ENCODE peak calls at places on chromosomes 16 and 17, in four cellular contexts. X is transverse colon, Y is endodermal cell, B is cardiac muscle cell. I is an unnamed sample.

GRCh38 chr17:65172511-65173136 is 35.5 kb downstream of the RGS9 start:
- DNase-seq in B (no peak), Y (no peak), X (no peak), I (no peak)

GRCh38 chr16:12971216-12971615 is 69.8 kb downstream of the SHISA9 start:
- DNase-seq in X (no peak), B (no peak), Y (peak; percentile 56), I (no peak)

GRCh38 chr17:10266477-10266876 is 68.1 kb upstream of the GAS7 start:
- DNase-seq in B (no peak), X (no peak), Y (no peak), I (no peak)

GRCh38 chr16:88769617-88770458 is 15.2 kb downstream of the PIEZO1 start:
- DNase-seq in B (no peak), Y (peak; percentile 97), X (peak; percentile 61), I (no peak)

GRCh38 chr17:79290726-79291125 is 216.1 kb downstream of the ENGASE start:
- DNase-seq in Y (no peak), X (no peak), B (no peak), I (no peak)

GRCh38 chr17:79549111-79549915 is 61.5 kb downstream of the RBFOX3 start:
- DNase-seq in Y (peak; percentile 79), B (no peak), X (no peak), I (no peak)

GRCh38 chr17:83057397-83057761 is 22.0 kb upstream of the METRNL start:
- DNase-seq in B (no peak), X (no peak), Y (peak; percentile 42), I (no peak)

GRCh38 chr16:66476328-66477027 is 49.4 kb downstream of the BEAN1 start:
- DNase-seq in B (peak; percentile 23), X (no peak), Y (peak; percentile 81), I (peak; percentile 54)

GRCh38 chr17:65593870-65594584 is 32.6 kb upstream of the AXIN2 start:
- DNase-seq in Y (peak; percentile 86), X (no peak), B (peak; percentile 37), I (no peak)

GRCh38 chr17:7074931-7075330 is 5.1 kb downstream of the CLEC10A start:
- DNase-seq in X (no peak), Y (no peak), B (no peak), I (no peak)

GRCh38 chr16:11916524-11917285 is 949 bp upstream of the GSPT1 start:
- DNase-seq in B (peak; percentile 12), X (peak; percentile 62), Y (peak; percentile 55), I (no peak)

GRCh38 chr16:51155901-51156810 is 5.1 kb upstream of the SALL1 start:
- DNase-seq in B (peak; percentile 45), X (no peak), Y (peak; percentile 73), I (no peak)

GRCh38 chr16:28549301-28549899 is 4.3 kb upstream of the SGF29 start:
- DNase-seq in Y (no peak), X (no peak), B (peak; percentile 68), I (no peak)

GRCh38 chr16:61042736-61043135 is 993.5 kb downstream of the CDH8 start:
- DNase-seq in B (no peak), Y (peak; percentile 76), X (no peak), I (no peak)

GRCh38 chr17:81905993-81906392 is 4.0 kb downstream of the NPB start:
- DNase-seq in B (no peak), Y (no peak), X (no peak), I (no peak)

GRCh38 chr17:29945281-29945680 is 3.8 kb downstream of the EFCAB5 start:
- DNase-seq in Y (no peak), X (no peak), B (no peak), I (no peak)

GRCh38 chr17:82531431-82531881 is 11.9 kb downstream of the FOXK2 start:
- DNase-seq in Y (no peak), B (peak; percentile 35), X (no peak), I (no peak)

GRCh38 chr17:2435181-2435741 is 34.4 kb upstream of the MNT start:
- DNase-seq in B (peak; percentile 44), Y (peak; percentile 85), X (no peak), I (no peak)

GRCh38 chr16:3819741-3820724 is 60.5 kb downstream of the CREBBP start:
- DNase-seq in X (peak; percentile 19), Y (no peak), B (peak; percentile 96), I (no peak)

GRCh38 chr16:71882505-71883192 is 1.3 kb downstream of the ZNF821 start:
- DNase-seq in X (peak; percentile 82), B (peak; percentile 79), Y (peak; percentile 86), I (no peak)

GRCh38 chr17:31411707-31412285 is 20.3 kb downstream of the RAB11FIP4 start:
- DNase-seq in Y (no peak), B (no peak), X (no peak), I (peak; percentile 57)

GRCh38 chr16:63714876-63715275 is 1407.0 kb downstream of the CDH11 start:
- DNase-seq in X (no peak), Y (peak; percentile 59), B (no peak), I (no peak)

GRCh38 chr16:67235816-67236547 is 9.1 kb downstream of the TMEM208 start:
- DNase-seq in X (no peak), B (no peak), Y (peak; percentile 33), I (no peak)

GRCh38 chr17:16977932-16978331 is 6.0 kb upstream of the TNFRSF13B start:
- DNase-seq in B (peak; percentile 29), X (no peak), Y (no peak), I (no peak)

GRCh38 chr16:31568577-31569359 is 41.1 kb downstream of the AHSP start:
- DNase-seq in B (peak; percentile 23), Y (peak; percentile 76), X (peak; percentile 15), I (no peak)

GRCh38 chr17:4721203-4722135 is 9.8 kb upstream of the MED11 start:
- DNase-seq in B (peak; percentile 62), Y (peak; percentile 38), X (peak; percentile 78), I (no peak)

GRCh38 chr16:72923757-72924156 is 124.2 kb downstream of the ZFHX3 start:
- DNase-seq in Y (no peak), X (no peak), B (no peak), I (no peak)

GRCh38 chr16:228151-228855 is 946 bp downstream of the LUC7L start:
- DNase-seq in X (no peak), Y (no peak), B (no peak), I (no peak)

GRCh38 chr16:84741351-84741791 is 41.6 kb downstream of the USP10 start:
- DNase-seq in B (peak; percentile 43), Y (no peak), X (no peak), I (no peak)

GRCh38 chr17:574061-574460 is 140.6 kb downstream of the VPS53 start:
- DNase-seq in Y (no peak), B (peak; percentile 81), X (no peak), I (no peak)

GRCh38 chr17:19017804-19018599 is 13.4 kb upstream of the FAM83G start:
- DNase-seq in X (peak; percentile 35), Y (no peak), B (no peak), I (no peak)

GRCh38 chr17:57662644-57663308 is 82.3 kb downstream of the CCDC182 start:
- DNase-seq in X (peak; percentile 87), B (peak; percentile 99), Y (peak; percentile 100), I (peak; percentile 98)

GRCh38 chr17:77735051-77735340 is 223.5 kb upstream of the TNRC6C start:
- DNase-seq in Y (no peak), B (no peak), X (no peak), I (peak; percentile 74)
- H3K27ac ChIP-seq in Y (peak overlapping the region; percentile 60), B (peak overlapping the region; percentile 49), X (peak overlapping the region; percentile 88), I (peak overlapping the region; percentile 98)

DNA sequence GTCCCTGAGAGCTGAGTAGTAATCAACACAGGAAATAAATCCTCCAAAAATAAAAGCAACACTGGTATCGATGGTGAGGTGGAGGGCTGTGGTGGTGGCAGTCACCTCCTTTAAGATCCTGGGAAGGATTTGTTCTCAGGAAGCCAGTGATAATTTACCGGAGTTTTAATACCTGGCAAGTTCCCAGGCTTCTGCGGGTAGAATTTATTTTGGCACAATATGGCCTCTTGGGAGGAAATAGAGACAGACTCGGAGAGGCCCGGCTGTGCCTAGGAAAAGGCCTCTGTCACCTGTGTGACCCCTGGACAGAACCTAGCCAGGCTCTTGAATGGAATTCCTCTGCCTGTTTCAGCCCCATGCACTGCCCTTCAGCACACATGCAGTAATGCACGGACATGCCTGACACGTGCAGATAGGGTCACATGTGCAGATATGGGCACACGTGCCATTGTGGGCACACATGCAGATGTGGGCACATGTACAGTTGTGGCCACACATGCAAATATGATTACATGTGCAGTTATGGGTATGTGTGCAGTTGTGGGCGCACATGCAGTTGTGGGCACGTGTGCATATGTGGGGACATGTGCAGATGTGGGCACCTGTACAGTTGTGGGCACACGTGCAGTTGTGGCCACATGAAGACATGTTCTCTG is 33.5 kb downstream of the MGAT5B start:
- DNase-seq in X (no peak), Y (no peak), B (no peak), I (no peak)
- H3K27ac ChIP-seq in X (no peak overlapping the region), Y (no peak overlapping the region), B (no peak overlapping the region), I (no peak overlapping the region)

DNA sequence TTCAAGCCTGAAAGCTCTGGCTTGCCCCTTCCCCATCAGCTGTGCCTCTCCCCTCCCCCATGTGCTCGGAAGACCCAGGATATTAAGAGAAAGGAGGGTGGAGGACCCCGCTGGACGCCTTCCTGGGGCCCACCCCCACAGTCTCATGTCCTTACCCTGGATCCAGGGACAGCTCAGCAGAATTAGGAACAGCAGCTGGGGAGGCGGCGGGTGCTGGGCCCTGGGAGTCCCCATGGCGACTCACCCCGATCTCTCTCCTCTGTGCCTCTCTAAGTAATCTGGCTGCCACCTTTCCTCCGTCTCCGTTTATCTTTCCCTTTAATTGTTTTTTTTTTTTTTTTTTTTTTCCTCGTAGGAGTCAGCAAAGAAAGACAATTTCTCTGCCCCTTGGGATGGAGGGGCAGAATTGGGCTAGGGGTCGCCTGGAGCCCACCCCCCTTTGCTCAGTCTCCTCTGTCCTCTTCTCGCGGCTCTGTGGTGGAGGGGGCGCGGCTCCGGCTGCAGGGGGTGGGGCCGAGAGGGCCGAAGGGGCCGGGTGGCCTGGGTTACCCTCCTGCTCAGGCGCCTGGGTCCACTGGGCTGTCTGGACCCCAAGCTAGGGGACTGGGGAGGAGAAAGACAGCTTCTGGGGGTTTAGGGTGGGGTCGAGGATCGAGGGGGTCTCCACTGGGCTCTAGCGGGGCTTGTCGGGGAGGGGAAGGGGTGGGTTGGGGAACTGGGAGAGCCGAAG is 399 bp downstream of the SEZ6L2 start:
- DNase-seq in Y (peak; percentile 93), B (no peak), X (peak; percentile 69), I (no peak)
- H3K27ac ChIP-seq in Y (no peak overlapping the region), B (no peak overlapping the region), X (peak overlapping the region; percentile 63), I (no peak overlapping the region)

GRCh38 chr17:41992576-41992975 is 24.7 kb downstream of the DNAJC7 start:
- DNase-seq in Y (no peak), B (no peak), X (no peak), I (no peak)

GRCh38 chr17:42001729-42002128 is 15.5 kb downstream of the DNAJC7 start:
- DNase-seq in B (no peak), Y (no peak), X (no peak), I (no peak)

GRCh38 chr17:42000399-42001076 is 16.7 kb downstream of the DNAJC7 start:
- DNase-seq in X (no peak), B (no peak), Y (no peak), I (no peak)

GRCh38 chr17:41998497-41998896 is 18.7 kb downstream of the DNAJC7 start:
- DNase-seq in X (no peak), Y (no peak), B (no peak), I (no peak)

GRCh38 chr17:41996855-41997164 is 20.4 kb downstream of the DNAJC7 start:
- DNase-seq in Y (no peak), X (no peak), B (no peak), I (no peak)
- H3K27ac ChIP-seq in Y (no peak overlapping the region), X (peak overlapping the region; percentile 11), B (no peak overlapping the region), I (no peak overlapping the region)

GRCh38 chr16:56684926-56685590 is 2.8 kb downstream of the MT1X start:
- DNase-seq in X (no peak), B (no peak), Y (no peak), I (no peak)
- H3K27ac ChIP-seq in X (peak overlapping the region; percentile 87), B (no peak overlapping the region), Y (no peak overlapping the region), I (peak overlapping the region; percentile 74)